ENCODE peak calls at places on chromosome 10, in seven cellular contexts. P, A, H, Y, B, F and I are unnamed samples.

GRCh38 chr10:13483951-13484350 is 44.9 kb downstream of the BEND7 start:
- DNase-seq in F (no peak), H (peak; percentile 61), B (no peak), Y (no peak), P (no peak), A (no peak), I (no peak)

GRCh38 chr10:125093199-125093841 is 67.0 kb downstream of the CTBP2 start:
- DNase-seq in B (no peak), P (no peak), A (peak; percentile 42), Y (peak; percentile 80), F (no peak), H (no peak), I (no peak)

GRCh38 chr10:122682522-122682921 is 17.1 kb downstream of the C10orf120 start:
- DNase-seq in F (no peak), A (no peak), B (no peak), Y (no peak), P (no peak), H (no peak), I (no peak)

GRCh38 chr10:131869344-131869743 is 31.5 kb upstream of the PPP2R2D start:
- DNase-seq in P (no peak), B (no peak), F (no peak), H (no peak), A (no peak), Y (no peak), I (no peak)

GRCh38 chr10:125076891-125077643 is 83.3 kb downstream of the CTBP2 start:
- DNase-seq in H (no peak), A (no peak), Y (no peak), P (no peak), F (no peak), B (no peak), I (no peak)

GRCh38 chr10:24988831-24989769 is 26.9 kb downstream of the ENKUR start:
- DNase-seq in F (no peak), B (no peak), H (no peak), P (no peak), A (no peak), Y (no peak), I (no peak)

GRCh38 chr10:122341141-122341810 is 33.2 kb upstream of the PLEKHA1 start:
- DNase-seq in Y (no peak), F (no peak), B (no peak), H (no peak), P (no peak), A (no peak), I (no peak)

GRCh38 chr10:15167411-15168295 is 840 bp downstream of the NMT2 start:
- DNase-seq in Y (peak; percentile 74), P (peak; percentile 12), F (no peak), A (peak; percentile 81), B (peak; percentile 27), H (peak; percentile 63), I (peak; percentile 71)

GRCh38 chr10:8039323-8039922 is 15.1 kb upstream of the GATA3 start:
- DNase-seq in B (no peak), Y (no peak), F (no peak), H (no peak), A (no peak), P (no peak), I (no peak)

GRCh38 chr10:9613338-9613737 is 1404.3 kb upstream of the CELF2 start:
- DNase-seq in H (no peak), F (no peak), Y (peak; percentile 30), B (no peak), P (no peak), A (no peak), I (peak; percentile 40)

GRCh38 chr10:50807851-50808776 is 68.4 kb downstream of the ASAH2B start:
- DNase-seq in Y (peak; percentile 86), P (no peak), H (no peak), F (no peak), A (peak; percentile 72), B (no peak), I (no peak)

GRCh38 chr10:91344117-91344856 is 65.9 kb upstream of the HECTD2 start:
- DNase-seq in P (no peak), A (no peak), Y (no peak), F (no peak), B (no peak), H (no peak), I (no peak)

GRCh38 chr10:92832998-92833642 is 15.2 kb upstream of the EXOC6 start:
- DNase-seq in A (no peak), B (no peak), H (no peak), F (no peak), P (no peak), Y (no peak), I (no peak)

GRCh38 chr10:119705434-119705831 is 20.4 kb upstream of the INPP5F start:
- DNase-seq in B (no peak), F (no peak), H (no peak), A (no peak), P (no peak), Y (no peak), I (peak; percentile 82)

GRCh38 chr10:63976538-63976937 is 455.3 kb downstream of the REEP3 start:
- DNase-seq in H (no peak), F (peak; percentile 10), P (peak; percentile 48), A (peak; percentile 66), Y (peak; percentile 63), B (no peak), I (no peak)

GRCh38 chr10:29438271-29438670 is 149.4 kb downstream of the LYZL1 start:
- DNase-seq in B (no peak), P (no peak), F (no peak), A (no peak), Y (no peak), H (no peak), I (no peak)

GRCh38 chr10:93992400-93993030 is 1.2 kb upstream of the PLCE1 start:
- DNase-seq in B (no peak), F (no peak), Y (peak; percentile 65), A (no peak), P (no peak), H (no peak), I (no peak)

GRCh38 chr10:93993414-93993781 is 333 bp upstream of the PLCE1 start:
- DNase-seq in H (no peak), F (no peak), P (no peak), Y (no peak), B (no peak), A (no peak), I (no peak)

GRCh38 chr10:93993782-93994668 is at the start of gene PLCE1:
- DNase-seq in B (no peak), A (peak; percentile 89), F (no peak), H (no peak), Y (peak; percentile 80), P (no peak), I (peak; percentile 18)

GRCh38 chr10:93991101-93991500 is 2.6 kb upstream of the PLCE1 start:
- DNase-seq in P (no peak), B (no peak), Y (no peak), F (no peak), A (no peak), H (no peak), I (no peak)

DNA sequence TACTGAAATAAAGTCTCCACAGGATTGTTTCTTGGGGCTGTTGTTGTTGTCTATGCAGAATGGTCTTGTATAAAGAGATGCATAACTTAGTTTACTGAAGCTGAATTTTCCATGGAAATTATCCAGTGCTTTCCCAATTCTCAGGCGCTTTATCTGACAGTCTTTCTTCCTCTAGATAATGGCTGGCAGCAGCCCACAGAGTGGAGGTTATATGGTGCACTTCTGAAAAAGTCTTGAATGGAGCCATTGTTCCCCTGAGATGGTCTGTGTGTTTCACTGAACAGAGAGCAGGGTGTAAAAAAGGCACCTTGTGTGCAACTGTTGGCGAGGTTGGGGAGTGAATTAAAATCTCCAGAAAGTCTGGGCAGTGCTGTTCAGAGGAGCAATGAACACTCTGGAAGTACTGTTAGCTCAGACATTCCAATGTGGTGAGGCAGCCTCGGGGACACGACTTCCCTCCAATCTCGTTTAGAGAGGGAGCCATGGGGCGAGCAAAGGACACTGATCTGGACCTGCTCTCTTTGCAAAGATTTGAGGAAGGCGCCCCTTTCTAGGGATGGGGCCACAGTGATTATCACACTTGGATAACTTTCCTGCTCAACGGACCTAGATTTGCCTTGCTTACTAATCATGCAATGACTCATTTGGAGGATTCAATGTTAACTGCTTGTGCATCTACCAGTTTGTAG is 2.0 kb upstream of the PLCE1 start:
- DNase-seq in B (no peak), F (no peak), P (peak; percentile 26), Y (peak; percentile 88), H (no peak), A (peak; percentile 79), I (no peak)
- H3K4me3 ChIP-seq in B (no peak overlapping the region), F (peak overlapping the region; percentile 32), P (peak overlapping the region; percentile 7), Y (peak overlapping the region; percentile 60), H (no peak overlapping the region), A (no peak overlapping the region), I (no peak overlapping the region)

DNA sequence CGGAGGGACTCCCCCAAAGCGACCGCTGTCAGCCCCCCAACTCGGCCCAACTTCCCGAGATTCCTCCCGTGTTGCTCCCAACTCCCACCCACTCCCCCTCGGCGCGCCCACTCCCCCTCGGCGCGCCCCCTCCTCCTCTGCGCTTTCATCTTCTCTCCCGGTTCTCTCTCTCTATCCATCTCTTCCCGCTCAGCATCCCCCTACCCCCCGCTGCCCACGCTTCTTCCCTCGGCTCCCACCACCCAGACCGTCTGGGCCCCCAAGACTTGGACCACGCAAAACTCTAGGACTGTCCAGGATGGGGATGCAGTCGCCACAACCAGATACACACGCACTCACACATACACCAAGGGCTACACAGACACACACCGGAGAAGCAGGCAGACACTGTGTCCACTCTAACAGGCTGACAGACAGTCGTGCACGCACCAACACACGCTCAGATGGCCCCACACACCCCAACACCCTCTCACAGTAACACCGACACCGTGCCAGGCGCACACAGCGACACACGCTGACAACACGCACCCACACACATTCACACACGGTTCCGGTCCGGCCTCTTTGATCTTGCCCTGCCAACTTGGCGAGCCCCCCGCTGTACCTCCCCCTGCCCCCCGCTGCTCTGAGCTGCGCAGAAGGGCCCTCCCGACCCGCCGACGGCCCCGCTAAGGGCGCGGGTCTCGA is 1.1 kb downstream of the GRID1 start:
- DNase-seq in F (no peak), B (no peak), Y (no peak), H (no peak), P (no peak), A (no peak), I (no peak)
- H3K27me3 ChIP-seq in F (peaks cover 6% of the 10 kb centered on the region), B (peaks cover 22% of the 10 kb centered on the region), Y (peaks cover 49% of the 10 kb centered on the region), H (no peaks in the 10 kb centered on the region), P (no peaks in the 10 kb centered on the region), A (peaks cover 80% of the 10 kb centered on the region), I (peaks cover 10% of the 10 kb centered on the region)

DNA sequence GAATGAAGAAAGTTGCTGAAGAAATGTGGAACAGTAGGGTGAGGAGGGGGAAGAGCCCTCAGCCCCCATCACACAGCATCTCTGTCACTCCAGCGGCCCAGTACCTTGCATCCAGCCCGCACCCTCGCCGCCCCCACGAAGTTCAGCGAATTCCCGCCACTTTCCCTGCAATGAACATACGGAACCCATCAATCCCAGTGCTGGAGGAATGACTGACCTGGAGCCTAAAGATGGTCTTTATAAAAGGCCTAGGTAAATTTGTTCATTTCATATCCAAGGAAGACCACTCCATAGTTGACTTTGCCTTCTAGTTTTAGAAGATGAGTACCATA is 782 bp upstream of the KIF5B start:
- DNase-seq in H (no peak), F (no peak), P (no peak), B (no peak), Y (peak; percentile 16), A (no peak), I (no peak)
- H3K4me3 ChIP-seq in H (peak overlapping the region; percentile 95), F (peak overlapping the region; percentile 83), P (peak overlapping the region; percentile 96), B (peak overlapping the region; percentile 67), Y (peak overlapping the region; percentile 93), A (no peak overlapping the region), I (peak overlapping the region; percentile 87)

DNA sequence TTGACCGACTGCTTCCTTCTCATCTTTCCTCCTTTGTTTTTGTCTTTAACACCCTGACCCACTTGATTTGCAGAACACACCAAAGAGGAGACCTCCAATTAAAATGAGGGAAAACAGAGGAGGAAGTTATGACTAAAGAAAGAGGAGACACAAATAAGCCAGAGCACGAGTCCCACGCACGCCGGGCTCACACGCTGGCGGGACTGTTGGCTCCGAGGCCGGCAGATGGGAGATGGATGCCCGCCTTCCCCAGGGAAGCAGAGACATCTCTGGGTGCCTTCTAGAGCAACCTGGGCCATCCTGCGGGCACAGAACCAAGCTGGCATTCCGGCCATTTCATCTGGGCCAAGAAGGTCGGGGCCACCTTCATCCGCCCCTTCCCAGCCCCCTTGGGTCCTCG is 5.6 kb downstream of the ADGRA1 start:
- DNase-seq in B (no peak), P (no peak), H (no peak), Y (no peak), F (no peak), A (no peak), I (no peak)
- H3K27me3 ChIP-seq in B (no peaks in the 10 kb centered on the region), P (no peaks in the 10 kb centered on the region), H (no peaks in the 10 kb centered on the region), Y (peaks cover 55% of the 10 kb centered on the region), F (peaks cover 31% of the 10 kb centered on the region), A (peaks cover 24% of the 10 kb centered on the region), I (no peaks in the 10 kb centered on the region)